ENCODE peak calls at places on chromosomes 4 and X, in seven cellular contexts. E is HL-60; D is kidney tubule cell; L is mesendoderm; K is neural progenitor cell; H is AG04450; O is stimulated activated CD4-positive, alpha-beta T cell treated with anti-CD3 and anti-CD28 coated beads, Interleukin-12 subunit alpha, Interleukin-12 subunit beta, amount 100 ng/mL, for 48 hours. Q is an unnamed sample.

GRCh38 chr4:188372051-188372450 is 232.8 kb downstream of the TRIML1 start:
- DNase-seq in E (no peak), K (no peak), D (peak), H (peak), O (no peak), L (no peak), Q (no peak)

GRCh38 chr4:158243071-158243470 is 32.8 kb downstream of the TMEM144 start:
- DNase-seq in O (no peak), D (no peak), E (no peak), H (no peak), L (no peak), K (no peak), Q (no peak)

GRCh38 chr4:61514991-61515390 is 314.9 kb downstream of the ADGRL3 start:
- DNase-seq in D (no peak), H (no peak), O (no peak), K (no peak), L (peak), E (no peak), Q (no peak)

GRCh38 chr4:151688003-151688784 is 72.6 kb downstream of the GATB start:
- DNase-seq in D (peak), K (peak), O (no peak), E (no peak), L (peak), H (no peak), Q (no peak)

GRCh38 chr4:20544645-20545044 is 155.6 kb upstream of the PACRGL start:
- DNase-seq in H (no peak), L (peak), D (peak), O (no peak), E (no peak), K (peak), Q (peak)

GRCh38 chr4:165079476-165079875 is 25.8 kb downstream of the TRIM75 start:
- DNase-seq in E (no peak), K (no peak), O (no peak), H (no peak), L (no peak), D (peak), Q (no peak)

GRCh38 chrX:1281511-1281910 is 12.9 kb downstream of the CSF2RA start:
- DNase-seq in D (no peak), K (no peak), E (no peak), H (no peak), O (no peak), L (no peak), Q (no peak)

GRCh38 chr4:8293131-8293975 is 23.8 kb downstream of the HTRA3 start:
- DNase-seq in H (no peak), O (no peak), D (no peak), K (no peak), E (no peak), L (no peak), Q (no peak)

GRCh38 chrX:3143043-3143799 is 102.0 kb downstream of the ARSF start:
- DNase-seq in E (peak), K (no peak), D (peak), O (no peak), L (peak), H (no peak), Q (peak)

GRCh38 chr4:53778122-53778521 is 186.8 kb upstream of the LNX1 start:
- DNase-seq in E (no peak), L (no peak), D (no peak), K (no peak), H (no peak), O (no peak), Q (no peak)

GRCh38 chrX:46561931-46562721 is 11.4 kb upstream of the CHST7 start:
- DNase-seq in L (no peak), K (no peak), E (peak), D (peak), O (no peak), H (no peak), Q (no peak)

GRCh38 chr4:14877246-14878220 is 124.7 kb upstream of the CPEB2 start:
- DNase-seq in E (peak), D (peak), L (no peak), H (no peak), O (no peak), K (no peak), Q (no peak)

GRCh38 chrX:155068165-155068564 is 2.8 kb downstream of the CMC4 start:
- DNase-seq in O (no peak), H (no peak), E (no peak), L (no peak), K (no peak), D (peak), Q (peak)

GRCh38 chr4:77092832-77093800 is 17.3 kb upstream of the CCNI start:
- DNase-seq in H (no peak), D (peak), K (no peak), E (peak), O (no peak), L (peak), Q (peak)

GRCh38 chr4:1008840-1009646 is 2.4 kb upstream of the FGFRL1 start:
- DNase-seq in H (no peak), E (peak), L (peak), D (no peak), O (no peak), K (no peak), Q (no peak)

GRCh38 chr4:828641-829271 is 2.8 kb upstream of the CPLX1 start:
- DNase-seq in E (no peak), K (peak), O (no peak), D (peak), L (peak), H (no peak), Q (no peak)

GRCh38 chrX:129655547-129656248 is 942 bp upstream of the APLN start:
- DNase-seq in O (no peak), E (peak), D (peak), H (no peak), L (peak), K (peak), Q (no peak)

GRCh38 chr4:186982160-186982559 is 258.5 kb upstream of the FAT1 start:
- DNase-seq in E (no peak), K (no peak), D (no peak), H (no peak), L (no peak), O (no peak), Q (no peak)

GRCh38 chr4:89123418-89123817 is 12.1 kb downstream of the TIGD2 start:
- DNase-seq in E (no peak), H (no peak), O (no peak), L (no peak), K (no peak), D (peak), Q (no peak)

GRCh38 chrX:24332868-24333267 is 19.0 kb upstream of the SUPT20HL2 start:
- DNase-seq in D (no peak), L (no peak), K (no peak), E (no peak), O (no peak), H (no peak), Q (no peak)

GRCh38 chr4:54281060-54281781 is 52.1 kb downstream of the PDGFRA start:
- DNase-seq in K (no peak), E (no peak), H (peak), D (peak), O (no peak), L (no peak), Q (no peak)

GRCh38 chr4:16142598-16143295 is 58.9 kb upstream of the PROM1 start:
- DNase-seq in O (no peak), K (no peak), H (no peak), D (no peak), L (no peak), E (no peak), Q (no peak)

GRCh38 chrX:109281478-109282275 is 200.2 kb downstream of the GUCY2F start:
- DNase-seq in H (no peak), D (no peak), K (peak), E (no peak), L (peak), O (no peak), Q (no peak)

GRCh38 chr4:148225639-148226038 is 216.6 kb downstream of the NR3C2 start:
- DNase-seq in H (no peak), L (no peak), D (no peak), K (no peak), O (no peak), E (no peak), Q (no peak)

GRCh38 chr4:73844352-73844751 is 7.9 kb downstream of the CXCL6 start:
- DNase-seq in D (peak), K (no peak), E (no peak), L (peak), H (no peak), O (no peak), Q (peak)

GRCh38 chr4:152220201-152220666 is 315.7 kb downstream of the FBXW7 start:
- DNase-seq in O (peak), D (peak), K (no peak), H (no peak), E (no peak), L (peak), Q (no peak)

GRCh38 chrX:119682019-119682989 is 10.7 kb downstream of the SEPTIN6 start:
- DNase-seq in D (no peak), K (no peak), O (no peak), L (no peak), H (no peak), E (peak), Q (no peak)

GRCh38 chr4:37758226-37758625 is 68.3 kb upstream of the PGM2 start:
- DNase-seq in H (no peak), D (no peak), O (no peak), E (peak), K (no peak), L (no peak), Q (no peak)

GRCh38 chrX:22060952-22061351 is 28.8 kb downstream of the PHEX start:
- DNase-seq in O (no peak), L (no peak), E (no peak), H (no peak), K (no peak), D (no peak), Q (no peak)

GRCh38 chrX:71989768-71990167 is 79.1 kb downstream of the NHSL2 start:
- DNase-seq in K (no peak), E (no peak), O (no peak), H (no peak), D (peak), L (no peak), Q (peak)

GRCh38 chr4:54001558-54002365 is 62.6 kb downstream of the CHIC2 start:
- DNase-seq in K (peak), L (no peak), H (no peak), D (no peak), O (no peak), E (no peak), Q (no peak)

GRCh38 chr4:42398448-42399355 is 1.4 kb downstream of the SHISA3 start:
- DNase-seq in E (no peak), D (no peak), L (peak), H (no peak), O (no peak), K (peak), Q (no peak)

GRCh38 chr4:5784960-5785611 is 74.1 kb downstream of the EVC start:
- DNase-seq in H (no peak), K (peak), D (no peak), L (peak), O (no peak), E (no peak), Q (no peak)

GRCh38 chr4:176383273-176384077 is 63.7 kb downstream of the SPCS3 start:
- DNase-seq in L (no peak), H (no peak), E (no peak), D (no peak), K (no peak), O (no peak), Q (no peak)

GRCh38 chr4:139783761-139784484 is 118.3 kb downstream of the MGST2 start:
- DNase-seq in L (peak), K (no peak), E (no peak), H (no peak), O (no peak), D (no peak), Q (no peak)

GRCh38 chrX:103847174-103847870 is 15.3 kb upstream of the RAB9B start:
- DNase-seq in D (peak), L (no peak), K (no peak), H (no peak), E (no peak), O (no peak), Q (peak)